ENCODE peak calls at places on chromosome 20, in nine cellular contexts. C, J, A, I, K, B, U, Y and Q are unnamed samples.

GRCh38 chr20:57594092-57594911 is 25.9 kb downstream of the ZBP1 start:
- DNase-seq in C (peak; percentile 34), J (no peak), A (no peak), I (peak; percentile 21), K (peak; percentile 64), B (no peak), U (no peak), Y (peak; percentile 36), Q (no peak)

GRCh38 chr20:1107176-1107575 is 11.2 kb upstream of the PSMF1 start:
- DNase-seq in C (no peak), J (no peak), A (no peak), I (no peak), K (no peak), B (no peak), U (no peak), Y (no peak), Q (no peak)

GRCh38 chr20:62674370-62674769 is 32.1 kb downstream of the SLCO4A1 start:
- DNase-seq in C (no peak), J (no peak), A (no peak), I (no peak), K (no peak), B (no peak), U (no peak), Y (no peak), Q (no peak)

GRCh38 chr20:61736751-61737310 is 328.9 kb downstream of the TAF4 start:
- DNase-seq in C (no peak), J (no peak), A (no peak), I (no peak), K (no peak), B (no peak), U (no peak), Y (no peak), Q (no peak)

GRCh38 chr20:5996765-5997164 is 46.3 kb downstream of the MCM8 start:
- DNase-seq in C (no peak), J (peak; percentile 60), A (peak; percentile 4), I (no peak), K (peak; percentile 74), B (no peak), U (no peak), Y (no peak), Q (no peak)

GRCh38 chr20:59428441-59429205 is 128.2 kb downstream of the EDN3 start:
- DNase-seq in C (no peak), J (no peak), A (no peak), I (no peak), K (no peak), B (no peak), U (no peak), Y (no peak), Q (no peak)

GRCh38 chr20:11315506-11315905 is 602.2 kb upstream of the BTBD3 start:
- DNase-seq in C (no peak), J (peak; percentile 84), A (no peak), I (no peak), K (no peak), B (no peak), U (no peak), Y (no peak), Q (no peak)

GRCh38 chr20:19850190-19850533 is 92.1 kb downstream of the RIN2 start:
- DNase-seq in C (no peak), J (no peak), A (no peak), I (no peak), K (no peak), B (no peak), U (no peak), Y (no peak), Q (no peak)

GRCh38 chr20:5495026-5495425 is 178.3 kb upstream of the PROKR2 start:
- DNase-seq in C (no peak), J (no peak), A (no peak), I (no peak), K (no peak), B (no peak), U (no peak), Y (no peak), Q (no peak)